ENCODE peak calls at places on chromosomes 13 and 19, in ten cellular contexts. S is amniotic stem cell; T is cardiac septum; M is stimulated activated CD8-positive, alpha-beta memory T cell treated with anti-CD3 and anti-CD28 coated beads, Interleukin-7, amount 100 ng/mL, for 1 hour; P is T-helper 17 cell; U is EL; Q is cardiac muscle cell; Y is NCI-H2029; V is mucosa of descending colon; Z is GM20000. E is an unnamed sample.

GRCh38 chr19:6041071-6041470 is 63.1 kb upstream of the RANBP3 start:
- DNase-seq in S (no peak), T (peak), M (no peak), P (no peak), U (no peak), Q (no peak), Y (no peak), V (no peak), Z (no peak), E (no peak)

GRCh38 chr19:41386442-41386841 is 10.1 kb downstream of the TMEM91 start:
- DNase-seq in S (no peak), T (no peak), M (no peak), P (no peak), U (no peak), Q (peak), Y (no peak), V (no peak), Z (no peak), E (no peak)

GRCh38 chr19:33634361-33635091 is 12.8 kb downstream of the CHST8 start:
- DNase-seq in S (no peak), T (peak), M (no peak), P (no peak), U (no peak), Q (no peak), Y (no peak), V (no peak), Z (no peak), E (no peak)

GRCh38 chr13:47190696-47191095 is 293.8 kb upstream of the HTR2A start:
- DNase-seq in S (no peak), T (no peak), M (no peak), P (no peak), U (no peak), Q (no peak), Y (no peak), V (no peak), Z (no peak), E (no peak)

GRCh38 chr19:19204181-19204580 is 967 bp upstream of the NR2C2AP start:
- DNase-seq in S (no peak), T (no peak), M (no peak), P (no peak), U (no peak), Q (no peak), Y (no peak), V (no peak), Z (no peak), E (no peak)

GRCh38 chr19:44552324-44552723 is 22.8 kb upstream of the CEACAM20 start:
- DNase-seq in S (no peak), T (no peak), M (no peak), P (no peak), U (peak), Q (peak), Y (peak), V (no peak), Z (peak), E (no peak)

GRCh38 chr13:113146750-113147149 is 11.7 kb upstream of the PROZ start:
- DNase-seq in S (no peak), T (peak), M (no peak), P (no peak), U (no peak), Q (no peak), Y (no peak), V (no peak), Z (no peak), E (no peak)

GRCh38 chr19:48674921-48675824 is 2.4 kb upstream of the NTN5 start:
- DNase-seq in S (peak), T (peak), M (peak), P (peak), U (peak), Q (peak), Y (peak), V (peak), Z (peak), E (peak)

GRCh38 chr19:45782162-45782623 is at the start of gene DMPK:
- DNase-seq in S (no peak), T (no peak), M (no peak), P (no peak), U (peak), Q (no peak), Y (no peak), V (no peak), Z (no peak), E (no peak)

GRCh38 chr13:86795858-86796257 is 875.3 kb upstream of the SLITRK5 start:
- DNase-seq in S (no peak), T (no peak), M (no peak), P (no peak), U (no peak), Q (no peak), Y (no peak), V (no peak), Z (no peak), E (no peak)

GRCh38 chr13:75726313-75726712 is 90.2 kb downstream of the LMO7 start:
- DNase-seq in S (no peak), T (no peak), M (no peak), P (no peak), U (no peak), Q (no peak), Y (no peak), V (no peak), Z (no peak), E (no peak)

GRCh38 chr19:30274987-30275386 is 97.2 kb upstream of the ZNF536 start:
- DNase-seq in S (no peak), T (no peak), M (no peak), P (no peak), U (no peak), Q (no peak), Y (no peak), V (no peak), Z (no peak), E (no peak)

GRCh38 chr13:100837611-100838010 is 163.0 kb upstream of the TMTC4 start:
- DNase-seq in S (no peak), T (no peak), M (no peak), P (no peak), U (no peak), Q (no peak), Y (no peak), V (no peak), Z (no peak), E (no peak)

GRCh38 chr19:2618611-2619010 is 83.9 kb downstream of the GNG7 start:
- DNase-seq in S (no peak), T (peak), M (peak), P (no peak), U (peak), Q (peak), Y (no peak), V (peak), Z (no peak), E (no peak)

GRCh38 chr19:27851002-27851481 is 1361.9 kb downstream of the UQCRFS1 start:
- DNase-seq in S (no peak), T (no peak), M (no peak), P (no peak), U (no peak), Q (no peak), Y (no peak), V (peak), Z (no peak), E (no peak)

GRCh38 chr13:33611016-33611805 is 206.7 kb upstream of the RFC3 start:
- DNase-seq in S (no peak), T (peak), M (no peak), P (no peak), U (no peak), Q (peak), Y (peak), V (no peak), Z (no peak), E (no peak)

GRCh38 chr19:50239916-50240585 is 36.6 kb downstream of the MYH14 start:
- DNase-seq in S (no peak), T (no peak), M (no peak), P (no peak), U (no peak), Q (no peak), Y (no peak), V (no peak), Z (no peak), E (no peak)

GRCh38 chr13:43924549-43925245 is 45.0 kb downstream of the LACC1 start:
- DNase-seq in S (no peak), T (no peak), M (no peak), P (no peak), U (no peak), Q (no peak), Y (no peak), V (no peak), Z (peak), E (no peak)

GRCh38 chr13:97220151-97220900 is 1.8 kb upstream of the MBNL2 start:
- DNase-seq in S (no peak), T (no peak), M (no peak), P (no peak), U (no peak), Q (no peak), Y (no peak), V (no peak), Z (no peak), E (no peak)

GRCh38 chr13:59710995-59711701 is 452.6 kb downstream of the DIAPH3 start:
- DNase-seq in S (no peak), T (no peak), M (no peak), P (no peak), U (no peak), Q (no peak), Y (no peak), V (no peak), Z (no peak), E (no peak)

GRCh38 chr19:54473071-54473941 is at the start of gene CDC42EP5:
- DNase-seq in S (peak), T (peak), M (no peak), P (no peak), U (peak), Q (peak), Y (no peak), V (peak), Z (peak), E (peak)

GRCh38 chr13:32229443-32229842 is 85.7 kb downstream of the ZAR1L start:
- DNase-seq in S (no peak), T (no peak), M (no peak), P (no peak), U (no peak), Q (no peak), Y (peak), V (no peak), Z (no peak), E (peak)

GRCh38 chr13:49354719-49355118 is 89.1 kb downstream of the CAB39L start:
- DNase-seq in S (no peak), T (no peak), M (no peak), P (no peak), U (no peak), Q (no peak), Y (no peak), V (no peak), Z (no peak), E (no peak)

GRCh38 chr13:39779337-39780270 is 124.1 kb downstream of the COG6 start:
- DNase-seq in S (no peak), T (no peak), M (peak), P (peak), U (peak), Q (peak), Y (no peak), V (no peak), Z (no peak), E (no peak)

GRCh38 chr19:480016-480855 is 16.1 kb upstream of the MADCAM1 start:
- DNase-seq in S (no peak), T (peak), M (no peak), P (no peak), U (no peak), Q (peak), Y (peak), V (no peak), Z (no peak), E (no peak)

GRCh38 chr19:51146751-51147150 is 4.7 kb downstream of the SIGLEC7 start:
- DNase-seq in S (no peak), T (no peak), M (no peak), P (no peak), U (no peak), Q (no peak), Y (no peak), V (peak), Z (no peak), E (no peak)

GRCh38 chr13:19632915-19633339 is 532 bp upstream of the MPHOSPH8 start:
- DNase-seq in S (no peak), T (no peak), M (no peak), P (no peak), U (no peak), Q (no peak), Y (peak), V (no peak), Z (no peak), E (no peak)

GRCh38 chr13:31038834-31039552 is 106.5 kb downstream of the TEX26 start:
- DNase-seq in S (no peak), T (no peak), M (no peak), P (no peak), U (peak), Q (peak), Y (no peak), V (no peak), Z (peak), E (no peak)

GRCh38 chr13:98985591-98985990 is 7.7 kb upstream of the DOCK9 start:
- DNase-seq in S (no peak), T (no peak), M (no peak), P (no peak), U (no peak), Q (no peak), Y (no peak), V (no peak), Z (no peak), E (no peak)

GRCh38 chr13:40789275-40790231 is at the start of gene SLC25A15:
- DNase-seq in S (peak), T (peak), M (peak), P (peak), U (peak), Q (peak), Y (peak), V (peak), Z (peak), E (peak)